ENCODE peak calls at places on chromosomes 7 and 10, in eight cellular contexts. W is cardiac septum; M is T1000; C is AG10803; J is amniotic epithelial cell; O is endothelial cell; I is effector CD4-positive, alpha-beta T cell; N is uterus. K is an unnamed sample.

GRCh38 chr7:43057151-43057550 is 55.3 kb upstream of the HECW1 start:
- DNase-seq in W (no peak), M (no peak), C (no peak), J (no peak), O (no peak), I (no peak), N (no peak), K (no peak)

GRCh38 chr7:139203992-139204391 is 27.0 kb upstream of the UBN2 start:
- DNase-seq in W (no peak), M (no peak), C (no peak), J (no peak), O (no peak), I (no peak), N (no peak), K (no peak)

GRCh38 chr7:1344421-1344820 is 111.7 kb downstream of the UNCX start:
- DNase-seq in W (no peak), M (no peak), C (no peak), J (no peak), O (no peak), I (no peak), N (no peak), K (no peak)

GRCh38 chr7:137704723-137705122 is 142.1 kb downstream of the DGKI start:
- DNase-seq in W (no peak), M (no peak), C (no peak), J (no peak), O (no peak), I (no peak), N (no peak), K (no peak)

GRCh38 chr10:127737563-127738511 is 852 bp downstream of the FOXI2 start:
- DNase-seq in W (no peak), M (no peak), C (no peak), J (no peak), O (peak), I (no peak), N (no peak), K (no peak)

GRCh38 chr10:16497911-16498310 is 23.8 kb downstream of the C1QL3 start:
- DNase-seq in W (no peak), M (no peak), C (peak), J (no peak), O (no peak), I (no peak), N (no peak), K (no peak)

GRCh38 chr10:73379064-73379748 is 20.5 kb upstream of the CFAP70 start:
- DNase-seq in W (no peak), M (no peak), C (no peak), J (no peak), O (no peak), I (no peak), N (no peak), K (no peak)

GRCh38 chr10:12727832-12728215 is 273.7 kb downstream of the CCDC3 start:
- DNase-seq in W (no peak), M (no peak), C (no peak), J (peak), O (no peak), I (no peak), N (no peak), K (no peak)

GRCh38 chr10:121440461-121440860 is 157.8 kb downstream of the FGFR2 start:
- DNase-seq in W (no peak), M (no peak), C (peak), J (no peak), O (no peak), I (no peak), N (no peak), K (no peak)

GRCh38 chr10:52128056-52128683 is 185.9 kb upstream of the DKK1 start:
- DNase-seq in W (no peak), M (no peak), C (no peak), J (no peak), O (no peak), I (no peak), N (no peak), K (no peak)

GRCh38 chr7:97215556-97215955 is 98.1 kb downstream of the SDHAF3 start:
- DNase-seq in W (no peak), M (no peak), C (no peak), J (no peak), O (no peak), I (no peak), N (no peak), K (no peak)

GRCh38 chr10:1605121-1605520 is 132.2 kb downstream of the ADARB2 start:
- DNase-seq in W (no peak), M (no peak), C (no peak), J (no peak), O (no peak), I (no peak), N (no peak), K (no peak)

GRCh38 chr10:48503293-48503911 is 101.5 kb downstream of the ARHGAP22 start:
- DNase-seq in W (peak), M (no peak), C (no peak), J (no peak), O (no peak), I (no peak), N (no peak), K (no peak)

GRCh38 chr7:138075350-138075749 is 909 bp upstream of the AKR1D1 start:
- DNase-seq in W (no peak), M (no peak), C (no peak), J (no peak), O (no peak), I (no peak), N (no peak), K (no peak)

GRCh38 chr7:30736291-30736690 is 15.6 kb upstream of the INMT start:
- DNase-seq in W (no peak), M (no peak), C (no peak), J (no peak), O (no peak), I (no peak), N (no peak), K (no peak)

GRCh38 chr10:4587466-4587865 is 238.5 kb upstream of the AKR1E2 start:
- DNase-seq in W (no peak), M (no peak), C (no peak), J (no peak), O (no peak), I (no peak), N (no peak), K (no peak)

GRCh38 chr10:12393831-12394230 is 44.5 kb downstream of the CAMK1D start:
- DNase-seq in W (no peak), M (no peak), C (no peak), J (no peak), O (no peak), I (no peak), N (no peak), K (no peak)

GRCh38 chr7:45599851-45600706 is 25.9 kb downstream of the ADCY1 start:
- DNase-seq in W (peak), M (no peak), C (no peak), J (no peak), O (no peak), I (no peak), N (no peak), K (no peak)

K was measured in hypothalamus.